ENCODE peak calls at places on chromosomes 12 and 14, in five cellular contexts. Y is thoracic aorta; P is activated CD4-positive, alpha-beta T cell treated with anti-CD3 and anti-CD28 coated beads, Interleukin-2, amount 10 ng/mL, durations not matched to agents 7 days and 5 days; U is heart left ventricle; K is lower lobe of right lung. W is an unnamed sample.
A peak's percentile ranks its signal among the peaks of the same experiment; 100 is the strongest.

GRCh38 chr14:104429291-104429861 is 150.2 kb upstream of the C14orf180 start:
- DNase-seq in K (peak; percentile 31), U (no peak), Y (no peak), P (no peak), W (no peak)

GRCh38 chr12:126663304-126664094 is 1598.3 kb downstream of the AACS start:
- DNase-seq in U (no peak), Y (no peak), P (no peak), K (no peak), W (no peak)

GRCh38 chr12:28269851-28270250 is 79.6 kb downstream of the CCDC91 start:
- DNase-seq in P (no peak), U (no peak), Y (no peak), K (no peak), W (no peak)

GRCh38 chr14:54844479-54844878 is 58.1 kb downstream of the GCH1 start:
- DNase-seq in Y (no peak), K (no peak), U (no peak), P (no peak), W (no peak)

GRCh38 chr12:12722351-12723146 is 5.4 kb downstream of the CDKN1B start:
- DNase-seq in P (no peak), Y (no peak), K (no peak), U (no peak), W (peak; percentile 45)

GRCh38 chr12:47777741-47778558 is 4.9 kb downstream of the SLC48A1 start:
- DNase-seq in P (no peak), Y (no peak), K (peak; percentile 57), U (peak; percentile 41), W (no peak)

GRCh38 chr14:102592969-102593840 is 756 bp downstream of the RCOR1 start:
- DNase-seq in P (peak; percentile 67), K (peak; percentile 72), Y (no peak), U (peak; percentile 57), W (peak; percentile 78)

GRCh38 chr14:22422238-22422637 is 166.8 kb downstream of the DAD1 start:
- DNase-seq in U (no peak), K (no peak), Y (no peak), P (no peak), W (no peak)

GRCh38 chr14:76874734-76875133 is 48.5 kb downstream of the LRRC74A start:
- DNase-seq in U (no peak), K (no peak), P (no peak), Y (no peak), W (no peak)

GRCh38 chr12:19759229-19759628 is 319.9 kb downstream of the AEBP2 start:
- DNase-seq in K (no peak), P (no peak), U (no peak), Y (no peak), W (no peak)

GRCh38 chr12:12008232-12008850 is 62.4 kb upstream of the BCL2L14 start:
- DNase-seq in Y (no peak), K (no peak), U (no peak), P (peak; percentile 49), W (no peak)

GRCh38 chr14:37617864-37618365 is 22.5 kb downstream of the TTC6 start:
- DNase-seq in U (no peak), P (no peak), K (no peak), Y (no peak), W (no peak)

GRCh38 chr12:120388711-120389431 is 19.9 kb upstream of the MSI1 start:
- DNase-seq in K (no peak), U (no peak), Y (no peak), P (no peak), W (no peak)

GRCh38 chr12:124228050-124228711 is 66.7 kb upstream of the RFLNA start:
- DNase-seq in K (no peak), Y (no peak), U (no peak), P (no peak), W (no peak)